ENCODE peak calls at places on chromosomes 6 and 20, in nine cellular contexts. N is spleen, A is breast epithelium, V is heart right ventricle, H is pancreas, S is Caco-2, B is lower lobe of right lung, I is heart left ventricle, J is HCT116. E is an unnamed sample. For H3K4me1 and H3K9me3, the result is how much of the 10 kb centered on the place peaks cover.

GRCh38 chr6:29976588-29977424 is 34.5 kb downstream of the HLA-A start:
- DNase-seq in N (peak), A (peak), V (peak), H (peak), S (peak), B (peak), I (peak), J (peak), E (peak)

GRCh38 chr20:19777981-19778380 is 19.9 kb downstream of the RIN2 start:
- DNase-seq in N (no peak), A (no peak), V (no peak), H (no peak), S (no peak), B (no peak), I (no peak), J (no peak), E (no peak)

GRCh38 chr20:63057133-63058117 is 50.7 kb upstream of the BHLHE23 start:
- DNase-seq in N (no peak), A (no peak), V (no peak), H (no peak), S (peak), B (no peak), I (no peak), J (no peak), E (no peak)

GRCh38 chr6:40896696-40897095 is 142.3 kb downstream of the UNC5CL start:
- DNase-seq in N (no peak), A (no peak), V (no peak), H (no peak), S (no peak), B (no peak), I (no peak), J (no peak), E (no peak)

GRCh38 chr6:112027942-112028674 is 25.8 kb upstream of the CCN6 start:
- DNase-seq in N (no peak), A (no peak), V (no peak), H (no peak), S (no peak), B (no peak), I (no peak), J (no peak), E (peak)

GRCh38 chr6:84575264-84575663 is 189.1 kb downstream of the TBX18 start:
- DNase-seq in N (no peak), A (no peak), V (no peak), H (no peak), S (no peak), B (no peak), I (no peak), J (no peak), E (no peak)

GRCh38 chr6:83096791-83097190 is 29.3 kb downstream of the DOP1A start:
- DNase-seq in N (no peak), A (no peak), V (no peak), H (no peak), S (no peak), B (no peak), I (no peak), J (no peak), E (no peak)

GRCh38 chr6:90413867-90414266 is 117.2 kb upstream of the BACH2 start:
- DNase-seq in N (peak), A (no peak), V (peak), H (no peak), S (no peak), B (no peak), I (peak), J (no peak), E (peak)

GRCh38 chr20:61974357-61974665 is 91.4 kb downstream of the TAF4 start:
- DNase-seq in N (no peak), A (no peak), V (no peak), H (peak), S (no peak), B (no peak), I (no peak), J (no peak), E (no peak)

GRCh38 chr6:105593805-105594231 is 190.9 kb upstream of the PREP start:
- DNase-seq in N (no peak), A (no peak), V (no peak), H (no peak), S (no peak), B (no peak), I (no peak), J (no peak), E (no peak)

GRCh38 chr6:34145161-34146020 is 496 bp downstream of the GRM4 start:
- DNase-seq in N (peak), A (no peak), V (no peak), H (peak), S (no peak), B (peak), I (no peak), J (no peak), E (no peak)

GRCh38 chr20:31815408-31816188 is 3.6 kb upstream of the MYLK2 start:
- DNase-seq in N (no peak), A (no peak), V (no peak), H (no peak), S (peak), B (no peak), I (no peak), J (no peak), E (no peak)

GRCh38 chr6:143966291-143966690 is 41.8 kb downstream of the PLAGL1 start:
- DNase-seq in N (no peak), A (no peak), V (no peak), H (no peak), S (no peak), B (no peak), I (no peak), J (no peak), E (no peak)

GRCh38 chr6:163532526-163533078 is 118.1 kb downstream of the QKI start:
- DNase-seq in N (no peak), A (no peak), V (no peak), H (no peak), S (no peak), B (no peak), I (no peak), J (no peak), E (no peak)

GRCh38 chr20:6906871-6907270 is 139.4 kb downstream of the BMP2 start:
- DNase-seq in N (no peak), A (no peak), V (no peak), H (no peak), S (no peak), B (no peak), I (no peak), J (no peak), E (no peak)

GRCh38 chr6:43977404-43978111 is 149.7 kb downstream of the MRPL14 start:
- DNase-seq in N (no peak), A (no peak), V (no peak), H (no peak), S (no peak), B (no peak), I (no peak), J (no peak), E (no peak)

GRCh38 chr6:106629859-106630163 is 433 bp downstream of the QRSL1 start:
- DNase-seq in N (no peak), A (no peak), V (no peak), H (no peak), S (no peak), B (no peak), I (no peak), J (no peak), E (no peak)

GRCh38 chr20:46040902-46041535 is 12.0 kb downstream of the SLC12A5 start:
- DNase-seq in N (no peak), A (no peak), V (no peak), H (no peak), S (peak), B (no peak), I (peak), J (no peak), E (no peak)

GRCh38 chr20:40111282-40111681 is 577.8 kb downstream of the MAFB start:
- DNase-seq in N (no peak), A (no peak), V (no peak), H (no peak), S (no peak), B (no peak), I (no peak), J (no peak), E (no peak)

GRCh38 chr6:68732423-68732822 is 97.3 kb downstream of the ADGRB3 start:
- DNase-seq in N (no peak), A (no peak), V (no peak), H (no peak), S (no peak), B (no peak), I (no peak), J (no peak), E (no peak)

GRCh38 chr20:35954907-35955251 is 577 bp upstream of the SCAND1 start:
- DNase-seq in N (no peak), A (no peak), V (no peak), H (no peak), S (no peak), B (no peak), I (no peak), J (no peak), E (no peak)

GRCh38 chr6:33164176-33164575 is 28.1 kb downstream of the COL11A2 start:
- DNase-seq in N (no peak), A (no peak), V (no peak), H (peak), S (no peak), B (no peak), I (no peak), J (no peak), E (no peak)

GRCh38 chr6:158850807-158851115 is 31.6 kb upstream of the EZR start:
- DNase-seq in N (no peak), A (no peak), V (no peak), H (no peak), S (no peak), B (no peak), I (no peak), J (no peak), E (no peak)
- H3K4me1 ChIP-seq in N (half or more), A (under half), V (under half), H (under half), S (half or more), B (under half), I (under half), J (half or more), E (half or more)

GRCh38 chr20:24777746-24778145 is 171.3 kb upstream of the CST7 start:
- DNase-seq in N (peak), A (no peak), V (no peak), H (no peak), S (peak), B (no peak), I (no peak), J (no peak), E (no peak)
- H3K9me3 ChIP-seq in N (under half), A (under half), V (under half), H (under half), S (under half), B (under half), I (under half), J (under half), E (under half)

DNA sequence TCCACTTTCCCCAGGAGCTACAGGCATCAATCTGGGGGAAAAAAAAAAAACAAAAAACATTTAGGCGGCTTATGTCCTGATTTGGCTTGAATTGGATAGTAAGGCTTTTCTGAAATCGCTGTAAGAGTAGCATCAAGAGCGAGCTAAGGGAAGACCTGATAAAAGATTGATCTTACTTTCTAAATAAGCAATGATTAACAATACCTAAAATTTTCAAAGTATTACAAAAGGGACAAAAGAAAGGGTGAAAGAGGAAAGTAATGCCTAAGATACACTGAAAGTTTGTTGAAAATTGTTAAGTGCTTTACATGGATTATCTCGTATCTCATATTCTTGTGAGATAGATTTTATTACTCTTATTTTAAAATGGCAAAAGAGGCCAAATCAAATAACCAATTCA is 106.5 kb upstream of the PRSS16 start:
- DNase-seq in N (no peak), A (no peak), V (no peak), H (no peak), S (no peak), B (no peak), I (no peak), J (no peak), E (no peak)
- H3K4me3 ChIP-seq in N (peak), A (no peak), V (peak), H (no peak), S (no peak), B (no peak), I (no peak), J (no peak), E (no peak)

GRCh38 chr6:148697895-148698440 is 48.9 kb upstream of the UST start:
- DNase-seq in N (no peak), A (no peak), V (no peak), H (peak), S (no peak), B (no peak), I (no peak), J (no peak), E (no peak)
- H3K4me1 ChIP-seq in N (under half), A (under half), V (under half), H (under half), S (under half), B (under half), I (under half), J (under half), E (under half)

GRCh38 chr6:168039301-168039700 is 39.7 kb downstream of the FRMD1 start:
- DNase-seq in N (peak), A (no peak), V (no peak), H (no peak), S (no peak), B (no peak), I (no peak), J (no peak), E (no peak)
- H3K9me3 ChIP-seq in N (under half), A (under half), V (under half), H (under half), S (under half), B (under half), I (under half), J (under half), E (under half)

GRCh38 chr6:71289039-71289801 is 609 bp downstream of the OGFRL1 start:
- DNase-seq in N (peak), A (no peak), V (no peak), H (peak), S (no peak), B (peak), I (peak), J (no peak), E (no peak)
- H3K4me3 ChIP-seq in N (peak), A (peak), V (peak), H (peak), S (peak), B (peak), I (peak), J (peak), E (peak)

E was measured in effector memory CD4-positive, alpha-beta T cell.